ENCODE peak calls at places on chromosomes 7 and 10, in nine cellular contexts. R, J, X, T, F, E, V, Y and W are unnamed samples. For H3K4me1 and H3K36me3, the result is how much of the 10 kb centered on the place peaks cover.

GRCh38 chr7:85750454-85750949 is 563.6 kb upstream of the SEMA3D start:
- DNase-seq in F (no peak), X (peak), Y (peak), T (peak), E (peak), J (peak), V (peak), R (no peak), W (no peak)

GRCh38 chr7:105837765-105838241 is 38.6 kb downstream of the ATXN7L1 start:
- DNase-seq in J (no peak), V (no peak), T (no peak), X (no peak), Y (no peak), E (no peak), R (no peak), F (no peak), W (peak)

GRCh38 chr7:94391716-94392390 is 2.8 kb upstream of the COL1A2 start:
- DNase-seq in X (no peak), E (no peak), F (no peak), V (peak), Y (peak), J (no peak), T (peak), R (peak), W (no peak)

GRCh38 chr7:158479680-158480025 is 108.0 kb downstream of the PTPRN2 start:
- DNase-seq in R (no peak), J (no peak), F (no peak), E (no peak), V (no peak), Y (no peak), T (no peak), X (no peak), W (no peak)

GRCh38 chr7:140035400-140036223 is 27.1 kb downstream of the PARP12 start:
- DNase-seq in T (peak), V (no peak), E (no peak), X (no peak), R (no peak), Y (peak), J (no peak), F (no peak), W (no peak)

GRCh38 chr10:23478570-23478969 is 39.7 kb downstream of the OTUD1 start:
- DNase-seq in R (no peak), X (no peak), V (no peak), E (no peak), F (no peak), Y (no peak), J (no peak), T (no peak), W (no peak)

GRCh38 chr10:129870926-129871660 is 93.0 kb downstream of the EBF3 start:
- DNase-seq in T (no peak), J (no peak), E (no peak), X (no peak), R (no peak), Y (peak), F (no peak), V (no peak), W (no peak)

GRCh38 chr7:151840088-151840910 is 36.6 kb downstream of the PRKAG2 start:
- DNase-seq in T (no peak), X (no peak), V (no peak), R (no peak), F (no peak), Y (no peak), E (no peak), J (no peak), W (no peak)

GRCh38 chr7:130909881-130910672 is 176.1 kb upstream of the KLF14 start:
- DNase-seq in R (no peak), F (no peak), J (no peak), X (no peak), Y (peak), E (no peak), T (peak), V (no peak), W (no peak)

GRCh38 chr7:151088019-151088855 is 2.0 kb downstream of the AGAP3 start:
- DNase-seq in R (no peak), V (no peak), E (no peak), Y (no peak), J (no peak), X (no peak), F (no peak), T (no peak), W (no peak)

GRCh38 chr7:33725111-33725510 is 180.2 kb upstream of the BMPER start:
- DNase-seq in E (no peak), Y (no peak), F (no peak), V (no peak), T (no peak), R (no peak), J (no peak), X (no peak), W (no peak)

GRCh38 chr10:110207805-110208613 is 604 bp downstream of the MXI1 start:
- DNase-seq in X (peak), F (no peak), Y (peak), T (no peak), J (peak), R (peak), E (peak), V (peak), W (peak)

GRCh38 chr7:43535810-43536585 is 46.9 kb upstream of the STK17A start:
- DNase-seq in X (no peak), E (no peak), V (no peak), T (peak), J (no peak), R (no peak), Y (peak), F (no peak), W (no peak)

GRCh38 chr7:1431226-1431625 is 28.0 kb downstream of the MICALL2 start:
- DNase-seq in F (no peak), E (no peak), Y (no peak), J (no peak), V (no peak), R (no peak), T (no peak), X (no peak), W (no peak)

GRCh38 chr10:79092292-79092896 is 23.6 kb downstream of the ZMIZ1 start:
- DNase-seq in V (no peak), X (no peak), E (no peak), R (no peak), Y (no peak), F (no peak), T (no peak), J (no peak), W (no peak)
- H3K4me1 ChIP-seq in V (under half), X (half or more), E (under half), R (under half), Y (half or more), F (half or more), T (under half), J (under half), W (half or more)

DNA sequence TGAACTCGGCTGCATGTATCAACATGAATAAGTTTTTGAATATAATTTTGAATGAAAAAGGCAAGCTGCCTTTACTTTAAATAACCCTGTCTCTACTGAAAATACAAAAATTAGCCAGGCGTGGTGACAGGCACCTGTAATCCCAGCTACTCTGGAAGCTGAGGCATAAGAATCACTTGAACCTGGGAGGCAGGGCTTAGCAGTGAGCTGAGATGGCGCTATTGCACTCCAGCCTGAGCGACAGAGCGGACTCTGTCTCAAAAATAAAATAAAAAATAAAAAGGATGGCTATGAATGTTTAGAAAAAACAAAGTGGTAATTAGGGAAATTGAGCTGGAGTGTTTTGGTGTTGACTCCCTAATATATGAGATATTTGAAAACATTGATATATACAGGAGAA is 133.3 kb downstream of the PHTF2 start:
- DNase-seq in E (no peak), T (no peak), X (no peak), R (no peak), Y (no peak), V (no peak), J (no peak), F (no peak), W (no peak)
- H3K36me3 ChIP-seq in E (under half), T (under half), X (under half), R (under half), Y (under half), V (under half), J (under half), F (under half), W (under half)

GRCh38 chr7:2509298-2509906 is 10.2 kb upstream of the LFNG start:
- DNase-seq in T (no peak), R (no peak), J (no peak), X (no peak), Y (no peak), V (no peak), F (no peak), E (no peak), W (no peak)

GRCh38 chr7:2510909-2511768 is 8.4 kb upstream of the LFNG start:
- DNase-seq in F (no peak), V (no peak), R (peak), X (peak), J (peak), T (no peak), E (peak), Y (no peak), W (peak)

GRCh38 chr7:2511769-2512168 is 7.8 kb upstream of the LFNG start:
- DNase-seq in R (no peak), J (no peak), X (no peak), E (no peak), Y (no peak), V (no peak), F (no peak), T (no peak), W (no peak)

GRCh38 chr7:2508327-2509231 is 11.0 kb upstream of the LFNG start:
- DNase-seq in F (peak), E (peak), Y (peak), J (no peak), V (peak), X (peak), R (peak), T (no peak), W (peak)

DNA sequence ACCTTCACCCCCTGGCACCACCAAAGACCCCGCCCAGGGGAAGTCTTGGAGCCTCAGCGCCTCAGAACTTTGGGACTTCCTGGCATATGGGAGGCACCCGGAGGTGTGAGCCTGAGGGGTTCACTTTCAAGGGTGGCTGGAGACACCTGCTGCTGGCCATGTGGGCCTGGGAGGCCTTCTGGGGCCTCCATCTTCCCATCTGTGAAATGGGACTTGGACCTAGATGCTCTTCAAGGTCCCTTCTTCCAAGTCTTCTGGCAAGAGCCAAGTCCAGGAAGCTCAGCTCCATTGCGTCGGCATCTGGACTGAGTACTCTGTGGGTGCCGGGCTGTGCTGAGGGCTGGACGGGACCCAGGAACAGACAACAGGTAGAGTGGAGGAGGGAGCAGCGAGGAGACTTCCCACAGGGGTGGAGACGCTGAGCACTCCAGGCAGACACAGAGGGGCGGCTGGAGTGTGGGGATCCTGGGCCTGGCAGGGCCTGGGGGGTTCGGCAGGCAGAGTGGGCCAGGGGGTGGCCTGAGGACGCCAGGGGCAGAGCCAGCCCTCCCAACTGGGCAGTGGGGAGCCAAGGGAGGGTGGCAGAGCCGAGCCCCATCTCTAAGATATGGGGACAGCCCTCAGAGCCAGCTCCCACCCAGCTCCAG is 9.3 kb upstream of the LFNG start:
- DNase-seq in F (no peak), X (no peak), J (no peak), T (no peak), E (no peak), Y (no peak), R (no peak), V (no peak), W (no peak)
- H3K4me1 ChIP-seq in F (half or more), X (under half), J (under half), T (under half), E (under half), Y (under half), R (under half), V (under half), W (under half)

GRCh38 chr7:3037259-3037658 is 6.4 kb downstream of the CARD11 start:
- DNase-seq in Y (no peak), F (no peak), R (no peak), J (no peak), X (no peak), V (no peak), T (no peak), E (no peak), W (no peak)
- H3K36me3 ChIP-seq in Y (under half), F (under half), R (under half), J (under half), X (under half), V (under half), T (under half), E (under half), W (under half)

GRCh38 chr7:45216181-45216580 is 58.6 kb downstream of the RAMP3 start:
- DNase-seq in E (no peak), X (no peak), J (no peak), R (no peak), T (no peak), F (no peak), Y (no peak), V (no peak), W (no peak)

GRCh38 chr7:45211066-45211465 is 53.5 kb downstream of the RAMP3 start:
- DNase-seq in E (no peak), F (no peak), J (no peak), T (no peak), R (no peak), V (no peak), X (no peak), Y (no peak), W (no peak)

GRCh38 chr7:45212606-45213005 is 55.0 kb downstream of the RAMP3 start:
- DNase-seq in X (no peak), F (no peak), R (no peak), V (no peak), Y (no peak), E (no peak), J (no peak), T (no peak), W (no peak)

GRCh38 chr7:45215611-45216062 is 58.0 kb downstream of the RAMP3 start:
- DNase-seq in E (no peak), V (no peak), F (no peak), T (no peak), Y (no peak), R (no peak), X (no peak), J (no peak), W (no peak)

GRCh38 chr7:45211958-45212357 is 54.4 kb downstream of the RAMP3 start:
- DNase-seq in J (no peak), Y (no peak), E (no peak), T (no peak), F (no peak), V (no peak), X (no peak), R (no peak), W (no peak)
- H3K4me1 ChIP-seq in J (under half), Y (under half), E (under half), T (under half), F (under half), V (under half), X (under half), R (under half), W (under half)

DNA sequence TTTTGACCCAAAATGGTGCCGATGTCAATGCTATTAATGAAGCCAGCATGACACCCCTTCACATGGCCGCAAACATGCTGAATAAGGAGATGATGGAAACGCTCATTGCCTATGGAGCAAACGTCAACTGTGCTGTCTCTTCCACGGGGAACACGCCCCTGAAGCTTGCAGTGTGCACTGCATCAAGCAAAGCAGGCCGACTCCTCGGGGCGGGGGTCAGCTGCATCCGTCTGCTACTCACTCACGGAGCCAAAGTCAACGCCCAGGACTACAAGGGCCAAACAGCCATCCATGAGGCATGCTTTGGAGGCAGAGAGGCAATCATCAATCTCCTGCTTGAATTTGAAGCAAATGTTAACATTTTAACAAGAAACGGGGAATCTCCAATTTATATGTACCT is 4.5 kb downstream of the ANKRD61 start:
- DNase-seq in T (no peak), F (no peak), J (no peak), R (no peak), E (no peak), X (no peak), V (no peak), Y (no peak), W (no peak)
- H3K36me3 ChIP-seq in T (half or more), F (half or more), J (under half), R (under half), E (under half), X (under half), V (under half), Y (under half), W (half or more)